ENCODE peak calls at places on chromosomes 4 and X, in ten cellular contexts. L is left cardiac atrium; P is stimulated activated CD8-positive, alpha-beta memory T cell treated with anti-CD3 and anti-CD28 coated beads, Interleukin-7, amount 100 ng/mL, for 1 hour; M is kidney tubule cell; G is BJ; K is thyroid gland; Q is left colon; Y is T-cell; U is NCI-H774; B is HFFc6. N is an unnamed sample.

GRCh38 chrX:123884809-123885408 is 25.1 kb downstream of the XIAP start:
- DNase-seq in L (no peak), P (no peak), M (peak; percentile 58), G (no peak), K (peak; percentile 7), Q (no peak), Y (peak; percentile 20), U (peak; percentile 35), B (peak; percentile 41), N (no peak)

GRCh38 chrX:43745938-43746721 is 90.0 kb downstream of the MAOA start:
- DNase-seq in L (no peak), P (no peak), M (peak; percentile 27), G (no peak), K (no peak), Q (no peak), Y (no peak), U (no peak), B (no peak), N (no peak)

GRCh38 chr4:168199262-168199957 is 107.1 kb downstream of the ANXA10 start:
- DNase-seq in L (no peak), P (no peak), M (peak; percentile 24), G (no peak), K (peak; percentile 6), Q (peak; percentile 19), Y (no peak), U (no peak), B (no peak), N (no peak)

GRCh38 chrX:150779367-150779766 is 86.2 kb downstream of the MTMR1 start:
- DNase-seq in L (no peak), P (no peak), M (no peak), G (no peak), K (no peak), Q (no peak), Y (no peak), U (no peak), B (no peak), N (no peak)

GRCh38 chrX:40012800-40013682 is 84.7 kb downstream of the BCOR start:
- DNase-seq in L (peak; percentile 74), P (no peak), M (peak; percentile 47), G (no peak), K (peak; percentile 56), Q (peak; percentile 83), Y (peak; percentile 24), U (peak; percentile 57), B (peak; percentile 50), N (peak; percentile 23)

GRCh38 chr4:70666369-70666768 is at the start of gene JCHAIN:
- DNase-seq in L (no peak), P (no peak), M (no peak), G (no peak), K (no peak), Q (no peak), Y (no peak), U (no peak), B (peak; percentile 20), N (no peak)

GRCh38 chr4:2457481-2458295 is 11.2 kb upstream of the RNF4 start:
- DNase-seq in L (no peak), P (no peak), M (no peak), G (no peak), K (peak; percentile 24), Q (no peak), Y (no peak), U (no peak), B (no peak), N (no peak)

GRCh38 chr4:101254776-101255175 is 92.5 kb downstream of the PPP3CA start:
- DNase-seq in L (no peak), P (no peak), M (no peak), G (no peak), K (no peak), Q (no peak), Y (no peak), U (no peak), B (no peak), N (no peak)

GRCh38 chrX:39518451-39519212 is 579.1 kb downstream of the BCOR start:
- DNase-seq in L (peak; percentile 56), P (no peak), M (no peak), G (no peak), K (peak; percentile 59), Q (no peak), Y (no peak), U (no peak), B (no peak), N (no peak)

GRCh38 chr4:172202480-172203076 is 389.4 kb downstream of the GALNTL6 start:
- DNase-seq in L (no peak), P (no peak), M (peak; percentile 40), G (peak; percentile 6), K (no peak), Q (no peak), Y (no peak), U (no peak), B (peak; percentile 17), N (no peak)

GRCh38 chr4:138650917-138651564 is 364.5 kb upstream of the NOCT start:
- DNase-seq in L (no peak), P (no peak), M (peak; percentile 98), G (peak; percentile 97), K (no peak), Q (no peak), Y (no peak), U (no peak), B (peak; percentile 68), N (no peak)

N was measured in GOT3.